ENCODE peak calls at places on chromosome 4, in ten cellular contexts. One of them, this sample, is unnamed.

GRCh38 chr4:101953949-101954348 is 163.4 kb downstream of the BANK1 start:
- DNase-seq in heart left ventricle: no peak
- DNase-seq in heart right ventricle: no peak
- DNase-seq in pancreas: no peak
- DNase-seq in IMR-90: peak
- DNase-seq in esophagus muscularis mucosa: no peak
- DNase-seq in uterus: no peak
- DNase-seq in suprapubic skin: no peak
- DNase-seq in lung: no peak
- DNase-seq in K562: no peak
- DNase-seq in this sample: no peak

GRCh38 chr4:120918788-120919187 is 3.7 kb downstream of the PRDM5 start:
- DNase-seq in heart left ventricle: peak
- DNase-seq in heart right ventricle: peak
- DNase-seq in pancreas: no peak
- DNase-seq in IMR-90: peak
- DNase-seq in esophagus muscularis mucosa: no peak
- DNase-seq in uterus: peak
- DNase-seq in suprapubic skin: no peak
- DNase-seq in lung: no peak
- DNase-seq in K562: no peak
- DNase-seq in this sample: no peak

GRCh38 chr4:182555997-182556418 is 312.8 kb downstream of the TENM3 start:
- DNase-seq in heart left ventricle: no peak
- DNase-seq in heart right ventricle: no peak
- DNase-seq in pancreas: no peak
- DNase-seq in IMR-90: peak
- DNase-seq in esophagus muscularis mucosa: no peak
- DNase-seq in uterus: no peak
- DNase-seq in suprapubic skin: no peak
- DNase-seq in lung: no peak
- DNase-seq in K562: no peak
- DNase-seq in this sample: no peak

GRCh38 chr4:5784960-5785611 is 74.1 kb downstream of the EVC start:
- DNase-seq in heart left ventricle: no peak
- DNase-seq in heart right ventricle: no peak
- DNase-seq in pancreas: no peak
- DNase-seq in IMR-90: no peak
- DNase-seq in esophagus muscularis mucosa: no peak
- DNase-seq in uterus: no peak
- DNase-seq in suprapubic skin: peak
- DNase-seq in lung: no peak
- DNase-seq in K562: no peak
- DNase-seq in this sample: no peak

GRCh38 chr4:16667464-16667863 is 231.0 kb downstream of the LDB2 start:
- DNase-seq in heart left ventricle: no peak
- DNase-seq in heart right ventricle: no peak
- DNase-seq in pancreas: no peak
- DNase-seq in IMR-90: peak
- DNase-seq in esophagus muscularis mucosa: no peak
- DNase-seq in uterus: no peak
- DNase-seq in suprapubic skin: no peak
- DNase-seq in lung: no peak
- DNase-seq in K562: no peak
- DNase-seq in this sample: no peak

GRCh38 chr4:53450773-53451172 is 73.3 kb downstream of the FIP1L1 start:
- DNase-seq in heart left ventricle: no peak
- DNase-seq in heart right ventricle: no peak
- DNase-seq in pancreas: no peak
- DNase-seq in IMR-90: peak
- DNase-seq in esophagus muscularis mucosa: no peak
- DNase-seq in uterus: no peak
- DNase-seq in suprapubic skin: no peak
- DNase-seq in lung: no peak
- DNase-seq in K562: no peak
- DNase-seq in this sample: no peak

GRCh38 chr4:128483041-128483440 is 195.4 kb upstream of the PGRMC2 start:
- DNase-seq in heart left ventricle: no peak
- DNase-seq in heart right ventricle: no peak
- DNase-seq in pancreas: no peak
- DNase-seq in IMR-90: no peak
- DNase-seq in esophagus muscularis mucosa: no peak
- DNase-seq in uterus: no peak
- DNase-seq in suprapubic skin: no peak
- DNase-seq in lung: no peak
- DNase-seq in K562: no peak
- DNase-seq in this sample: no peak

GRCh38 chr4:82104578-82104977 is 269.2 kb downstream of the HNRNPD start:
- DNase-seq in heart left ventricle: no peak
- DNase-seq in heart right ventricle: no peak
- DNase-seq in pancreas: no peak
- DNase-seq in IMR-90: no peak
- DNase-seq in esophagus muscularis mucosa: no peak
- DNase-seq in uterus: no peak
- DNase-seq in suprapubic skin: no peak
- DNase-seq in lung: no peak
- DNase-seq in K562: no peak
- DNase-seq in this sample: no peak

GRCh38 chr4:177282284-177282683 is 27.4 kb upstream of the NEIL3 start:
- DNase-seq in heart left ventricle: no peak
- DNase-seq in heart right ventricle: no peak
- DNase-seq in pancreas: no peak
- DNase-seq in IMR-90: no peak
- DNase-seq in esophagus muscularis mucosa: no peak
- DNase-seq in uterus: no peak
- DNase-seq in suprapubic skin: no peak
- DNase-seq in lung: no peak
- DNase-seq in K562: no peak
- DNase-seq in this sample: no peak

GRCh38 chr4:128574706-128575105 is 234.8 kb upstream of the JADE1 start:
- DNase-seq in heart left ventricle: peak
- DNase-seq in heart right ventricle: peak
- DNase-seq in pancreas: peak
- DNase-seq in IMR-90: peak
- DNase-seq in esophagus muscularis mucosa: no peak
- DNase-seq in uterus: peak
- DNase-seq in suprapubic skin: peak
- DNase-seq in lung: peak
- DNase-seq in K562: peak
- DNase-seq in this sample: peak

GRCh38 chr4:10942166-10942565 is 257.6 kb upstream of the CLNK start:
- DNase-seq in heart left ventricle: no peak
- DNase-seq in heart right ventricle: no peak
- DNase-seq in pancreas: no peak
- DNase-seq in IMR-90: no peak
- DNase-seq in esophagus muscularis mucosa: no peak
- DNase-seq in uterus: no peak
- DNase-seq in suprapubic skin: no peak
- DNase-seq in lung: no peak
- DNase-seq in K562: no peak
- DNase-seq in this sample: no peak

GRCh38 chr4:1376841-1377605 is 29.2 kb downstream of the NKX1-1 start:
- DNase-seq in heart left ventricle: no peak
- DNase-seq in heart right ventricle: no peak
- DNase-seq in pancreas: peak
- DNase-seq in IMR-90: no peak
- DNase-seq in esophagus muscularis mucosa: no peak
- DNase-seq in uterus: no peak
- DNase-seq in suprapubic skin: no peak
- DNase-seq in lung: no peak
- DNase-seq in K562: no peak
- DNase-seq in this sample: peak

GRCh38 chr4:1231637-1232360 is 17.1 kb downstream of the CTBP1 start:
- DNase-seq in heart left ventricle: no peak
- DNase-seq in heart right ventricle: no peak
- DNase-seq in pancreas: peak
- DNase-seq in IMR-90: no peak
- DNase-seq in esophagus muscularis mucosa: no peak
- DNase-seq in uterus: no peak
- DNase-seq in suprapubic skin: no peak
- DNase-seq in lung: no peak
- DNase-seq in K562: no peak
- DNase-seq in this sample: no peak

GRCh38 chr4:160202802-160203201 is 1099.9 kb downstream of the RAPGEF2 start:
- DNase-seq in heart left ventricle: no peak
- DNase-seq in heart right ventricle: no peak
- DNase-seq in pancreas: no peak
- DNase-seq in IMR-90: no peak
- DNase-seq in esophagus muscularis mucosa: no peak
- DNase-seq in uterus: no peak
- DNase-seq in suprapubic skin: no peak
- DNase-seq in lung: no peak
- DNase-seq in K562: no peak
- DNase-seq in this sample: no peak

GRCh38 chr4:109589605-109590004 is 29.6 kb downstream of the MCUB start:
- DNase-seq in heart left ventricle: no peak
- DNase-seq in heart right ventricle: no peak
- DNase-seq in pancreas: no peak
- DNase-seq in IMR-90: peak
- DNase-seq in esophagus muscularis mucosa: no peak
- DNase-seq in uterus: no peak
- DNase-seq in suprapubic skin: no peak
- DNase-seq in lung: no peak
- DNase-seq in K562: no peak
- DNase-seq in this sample: no peak

GRCh38 chr4:78939667-78940008 is 400 bp upstream of the PAQR3 start:
- DNase-seq in heart left ventricle: no peak
- DNase-seq in heart right ventricle: no peak
- DNase-seq in pancreas: no peak
- DNase-seq in IMR-90: peak
- DNase-seq in esophagus muscularis mucosa: no peak
- DNase-seq in uterus: no peak
- DNase-seq in suprapubic skin: no peak
- DNase-seq in lung: no peak
- DNase-seq in K562: peak
- DNase-seq in this sample: no peak
- H3K27ac ChIP-seq in heart left ventricle: peak
- H3K27ac ChIP-seq in heart right ventricle: no peak
- H3K27ac ChIP-seq in pancreas: no peak
- H3K27ac ChIP-seq in IMR-90: no peak
- H3K27ac ChIP-seq in esophagus muscularis mucosa: peak
- H3K27ac ChIP-seq in uterus: peak
- H3K27ac ChIP-seq in suprapubic skin: no peak
- H3K27ac ChIP-seq in lung: no peak
- H3K27ac ChIP-seq in K562: peak
- H3K27ac ChIP-seq in this sample: peak

GRCh38 chr4:131091896-131092295 is 1995.9 kb downstream of the C4orf33 start:
- DNase-seq in heart left ventricle: no peak
- DNase-seq in heart right ventricle: no peak
- DNase-seq in pancreas: no peak
- DNase-seq in IMR-90: peak
- DNase-seq in esophagus muscularis mucosa: no peak
- DNase-seq in uterus: no peak
- DNase-seq in suprapubic skin: no peak
- DNase-seq in lung: no peak
- DNase-seq in K562: peak
- DNase-seq in this sample: no peak
- TF ChIP-seq CTCF in heart left ventricle: no peak
- TF ChIP-seq CTCF in heart right ventricle: no peak
- TF ChIP-seq CTCF in pancreas: peak
- TF ChIP-seq CTCF in IMR-90: peak
- TF ChIP-seq CTCF in esophagus muscularis mucosa: peak
- TF ChIP-seq CTCF in uterus: no peak
- TF ChIP-seq CTCF in suprapubic skin: no peak
- TF ChIP-seq CTCF in lung: no peak
- TF ChIP-seq CTCF in K562: peak
- TF ChIP-seq CTCF in this sample: no peak

GRCh38 chr4:7831330-7831729 is 108.3 kb downstream of the AFAP1 start:
- DNase-seq in heart left ventricle: peak
- DNase-seq in heart right ventricle: peak
- DNase-seq in pancreas: no peak
- DNase-seq in IMR-90: peak
- DNase-seq in esophagus muscularis mucosa: no peak
- DNase-seq in uterus: no peak
- DNase-seq in suprapubic skin: no peak
- DNase-seq in lung: no peak
- DNase-seq in K562: peak
- DNase-seq in this sample: peak
- H3K27ac ChIP-seq in heart left ventricle: peak
- H3K27ac ChIP-seq in heart right ventricle: peak
- H3K27ac ChIP-seq in pancreas: peak
- H3K27ac ChIP-seq in IMR-90: peak
- H3K27ac ChIP-seq in esophagus muscularis mucosa: peak
- H3K27ac ChIP-seq in uterus: peak
- H3K27ac ChIP-seq in suprapubic skin: peak
- H3K27ac ChIP-seq in lung: peak
- H3K27ac ChIP-seq in K562: peak
- H3K27ac ChIP-seq in this sample: peak

DNA sequence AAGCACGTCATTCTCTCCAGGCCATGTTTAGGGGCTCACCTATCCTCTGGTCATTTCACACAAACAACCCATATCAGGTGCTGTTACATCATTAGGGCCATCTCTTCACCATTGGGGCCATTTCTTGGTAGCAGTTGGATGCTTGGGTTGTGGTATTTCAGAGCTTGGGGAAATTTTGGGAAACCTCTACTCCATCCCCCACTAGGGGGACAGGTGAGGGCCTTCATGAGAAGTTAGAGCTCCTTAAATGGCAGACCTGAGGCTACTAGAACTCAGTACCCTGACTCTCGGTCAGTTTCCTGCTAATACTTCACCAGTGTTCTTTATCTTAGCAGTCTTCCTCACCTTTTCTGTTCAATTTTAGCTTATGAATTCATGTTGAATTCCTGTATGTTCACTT is 50.2 kb downstream of the ZNF827 start:
- DNase-seq in heart left ventricle: no peak
- DNase-seq in heart right ventricle: no peak
- DNase-seq in pancreas: no peak
- DNase-seq in IMR-90: no peak
- DNase-seq in esophagus muscularis mucosa: no peak
- DNase-seq in uterus: no peak
- DNase-seq in suprapubic skin: no peak
- DNase-seq in lung: no peak
- DNase-seq in K562: peak
- DNase-seq in this sample: no peak
- TF ChIP-seq CTCF in heart left ventricle: no peak
- TF ChIP-seq CTCF in heart right ventricle: no peak
- TF ChIP-seq CTCF in pancreas: no peak
- TF ChIP-seq CTCF in IMR-90: no peak
- TF ChIP-seq CTCF in esophagus muscularis mucosa: no peak
- TF ChIP-seq CTCF in uterus: no peak
- TF ChIP-seq CTCF in suprapubic skin: no peak
- TF ChIP-seq CTCF in lung: no peak
- TF ChIP-seq CTCF in K562: no peak
- TF ChIP-seq CTCF in this sample: no peak

This sample was measured in tibial artery.